ENCODE peak calls at places on chromosomes 7 and 10, in nine cellular contexts. V is heart right ventricle, X is body of pancreas, K is spleen, W is astrocyte of the cerebellum, G is stomach, I is heart left ventricle, Z is AG04450, H is psoas muscle. N is an unnamed sample.

GRCh38 chr10:118663176-118663575 is 67.7 kb upstream of the PRLHR start:
- DNase-seq in I (no peak), Z (no peak), W (no peak), H (no peak), X (no peak), G (no peak), K (no peak), V (no peak), N (no peak)

GRCh38 chr10:118246340-118247247 is 95.5 kb downstream of the FAM204A start:
- DNase-seq in I (no peak), H (no peak), V (no peak), K (no peak), X (no peak), W (no peak), Z (no peak), G (no peak), N (no peak)

GRCh38 chr7:14137676-14138075 is 148.2 kb upstream of the ETV1 start:
- DNase-seq in G (no peak), K (no peak), X (no peak), V (no peak), Z (no peak), H (no peak), W (no peak), I (no peak), N (no peak)

GRCh38 chr7:146655928-146656797 is 539.6 kb downstream of the CNTNAP2 start:
- DNase-seq in W (peak), G (no peak), K (no peak), H (no peak), X (no peak), Z (no peak), V (no peak), I (no peak), N (no peak)

GRCh38 chr7:91127974-91128373 is 136.3 kb upstream of the FZD1 start:
- DNase-seq in Z (peak), X (no peak), V (no peak), H (no peak), W (no peak), G (no peak), K (no peak), I (no peak), N (no peak)

GRCh38 chr10:30557884-30558283 is 71.7 kb downstream of the LYZL2 start:
- DNase-seq in W (peak), Z (no peak), H (no peak), V (no peak), K (no peak), G (no peak), X (no peak), I (no peak), N (peak)

GRCh38 chr10:73898730-73899400 is 12.1 kb upstream of the PLAU start:
- DNase-seq in Z (no peak), V (no peak), K (no peak), X (no peak), I (no peak), H (no peak), W (no peak), G (no peak), N (peak)

GRCh38 chr10:3196971-3197353 is 24.4 kb upstream of the PITRM1 start:
- DNase-seq in X (no peak), K (peak), Z (no peak), W (no peak), V (no peak), G (no peak), H (no peak), I (no peak), N (no peak)

GRCh38 chr7:38318803-38319416 is 45.5 kb upstream of the TARP start:
- DNase-seq in I (peak), W (peak), V (peak), Z (peak), H (no peak), G (no peak), X (no peak), K (no peak), N (peak)

GRCh38 chr10:33139191-33139646 is 181.2 kb upstream of the ITGB1 start:
- DNase-seq in X (no peak), I (no peak), V (no peak), K (no peak), Z (no peak), G (no peak), H (no peak), W (no peak), N (no peak)

GRCh38 chr10:69392481-69393000 is 24.2 kb downstream of the TACR2 start:
- DNase-seq in V (peak), G (peak), W (peak), Z (no peak), I (peak), X (peak), H (peak), K (peak), N (peak)

GRCh38 chr7:19249281-19249680 is 104.1 kb upstream of the FERD3L start:
- DNase-seq in V (no peak), K (no peak), Z (no peak), X (no peak), G (no peak), W (no peak), H (no peak), I (no peak), N (no peak)

GRCh38 chr7:141563956-141564623 is 12.9 kb downstream of the AGK start:
- DNase-seq in I (no peak), K (no peak), W (no peak), Z (no peak), G (no peak), V (no peak), X (no peak), H (no peak), N (no peak)

GRCh38 chr10:89283988-89284475 is 17.8 kb upstream of the IFIT2 start:
- DNase-seq in W (peak), K (no peak), X (peak), G (no peak), I (peak), Z (no peak), H (peak), V (peak), N (peak)

GRCh38 chr10:111598433-111599059 is 521.7 kb downstream of the ADRA2A start:
- DNase-seq in W (peak), K (no peak), V (peak), G (peak), H (peak), Z (no peak), X (peak), I (peak), N (peak)

GRCh38 chr7:47474937-47475879 is 106.7 kb downstream of the TNS3 start:
- DNase-seq in G (peak), H (peak), K (peak), V (peak), X (peak), Z (peak), I (peak), W (peak), N (peak)

GRCh38 chr10:132480356-132480755 is 57.2 kb upstream of the INPP5A start:
- DNase-seq in G (no peak), H (peak), W (no peak), V (no peak), Z (no peak), I (no peak), K (peak), X (peak), N (no peak)

GRCh38 chr7:151542606-151543130 is 23.0 kb upstream of the RHEB start:
- DNase-seq in V (no peak), I (no peak), Z (no peak), G (no peak), H (no peak), W (no peak), K (no peak), X (no peak), N (no peak)

GRCh38 chr10:604716-605631 is 84.5 kb downstream of the DIP2C start:
- DNase-seq in H (no peak), V (no peak), K (no peak), Z (no peak), G (no peak), I (no peak), X (no peak), W (no peak), N (no peak)

GRCh38 chr10:125091891-125092290 is 68.5 kb downstream of the CTBP2 start:
- DNase-seq in I (no peak), V (no peak), H (no peak), W (no peak), Z (no peak), G (no peak), X (no peak), K (no peak), N (peak)

GRCh38 chr7:102974366-102975236 is 61.8 kb downstream of the LRRC17 start:
- DNase-seq in W (no peak), H (no peak), Z (no peak), X (no peak), V (no peak), I (no peak), G (no peak), K (no peak), N (no peak)

GRCh38 chr7:86958380-86958779 is 101.1 kb downstream of the ELAPOR2 start:
- DNase-seq in G (no peak), X (no peak), V (no peak), H (no peak), I (no peak), Z (no peak), K (no peak), W (no peak), N (no peak)

GRCh38 chr7:154409703-154410311 is 357.6 kb downstream of the DPP6 start:
- DNase-seq in I (no peak), H (no peak), V (peak), Z (no peak), K (no peak), G (no peak), X (no peak), W (no peak), N (no peak)

GRCh38 chr10:124708922-124709520 is 35.2 kb downstream of the FAM53B start:
- DNase-seq in H (no peak), K (peak), V (no peak), Z (no peak), G (no peak), I (no peak), X (no peak), W (no peak), N (no peak)

GRCh38 chr7:6443372-6443941 is 4.3 kb downstream of the DAGLB start:
- DNase-seq in K (no peak), Z (peak), I (no peak), V (no peak), W (peak), G (no peak), H (no peak), X (no peak), N (peak)

GRCh38 chr7:66953044-66953427 is 32.0 kb downstream of the TMEM248 start:
- DNase-seq in V (no peak), K (no peak), W (no peak), I (no peak), Z (no peak), H (no peak), G (no peak), X (no peak), N (no peak)

GRCh38 chr7:80974396-80975358 is 55.8 kb upstream of the SEMA3C start:
- DNase-seq in H (no peak), I (no peak), G (no peak), K (no peak), X (no peak), W (peak), V (no peak), Z (no peak), N (no peak)
- H3K4me3 ChIP-seq in H (no peak), I (no peak), G (no peak), K (no peak), X (no peak), W (no peak), V (no peak), Z (no peak), N (no peak)

DNA sequence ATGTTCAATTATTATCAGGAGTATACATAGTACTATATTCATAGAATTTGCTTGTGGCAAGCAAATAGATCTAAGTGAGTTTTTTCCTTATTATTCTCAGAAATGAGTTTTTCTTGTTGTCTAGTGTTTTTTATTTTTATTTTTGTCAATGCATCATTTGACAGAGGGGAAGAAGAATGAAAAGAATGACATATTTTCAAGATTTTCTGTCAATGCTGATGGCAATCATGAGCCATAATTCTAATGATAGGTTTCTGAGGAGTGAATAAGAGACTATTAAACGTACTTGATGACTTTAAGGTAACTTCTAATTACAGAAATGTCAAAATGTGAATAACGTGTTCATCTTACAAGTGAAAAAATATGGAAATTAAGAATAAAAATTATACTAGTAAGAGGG is 144.6 kb upstream of the CSTF2T start:
- DNase-seq in H (no peak), G (no peak), W (no peak), I (no peak), Z (no peak), V (no peak), K (no peak), X (no peak), N (no peak)
- TF ChIP-seq CTCF in H (no peak), G (no peak), W (no peak), I (no peak), Z (no peak), V (no peak), K (no peak), X (no peak), N (no peak)

DNA sequence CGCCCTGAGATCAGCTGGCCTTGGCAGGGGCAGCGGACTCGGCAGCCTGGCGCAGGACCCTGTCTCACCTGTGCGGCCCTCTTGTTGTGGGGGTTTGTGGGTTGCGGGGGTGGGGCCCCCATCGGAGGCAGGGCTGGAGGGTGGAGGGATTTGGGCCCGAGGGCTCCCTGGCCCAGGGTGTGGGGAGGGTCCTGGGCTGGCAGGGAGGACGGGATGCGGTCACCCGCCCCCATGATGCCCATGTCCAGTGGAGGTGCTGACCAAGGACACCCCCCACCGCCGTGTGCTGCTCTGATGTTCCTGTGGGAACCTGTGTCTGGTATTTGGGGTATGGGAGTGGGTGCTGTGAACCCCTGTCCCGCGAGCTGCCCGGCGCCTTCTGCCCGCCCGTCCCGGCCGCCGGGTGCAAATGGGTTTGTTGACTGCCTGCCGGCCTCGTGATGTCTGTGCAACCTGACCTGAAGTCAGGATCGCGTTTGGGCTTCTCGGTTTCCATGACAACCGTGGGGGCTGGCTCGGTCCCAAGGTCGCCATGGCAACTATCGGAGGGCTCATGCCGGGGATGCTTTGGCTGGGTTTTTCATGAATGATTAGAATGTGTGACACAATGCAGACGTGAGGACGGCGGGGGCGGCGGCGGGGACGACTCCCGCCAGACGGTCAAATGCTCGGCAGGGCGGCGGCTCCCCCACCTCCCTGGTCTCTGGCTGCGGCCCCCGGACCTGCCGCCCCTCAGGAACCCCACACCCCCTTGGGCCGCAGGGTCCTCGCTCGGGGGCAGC is 7.3 kb downstream of the MAFK start:
- DNase-seq in G (peak), V (peak), K (peak), X (peak), Z (peak), I (peak), H (peak), W (peak), N (peak)
- H3K4me3 ChIP-seq in G (peak), V (peak), K (peak), X (no peak), Z (peak), I (peak), H (peak), W (peak), N (peak)

DNA sequence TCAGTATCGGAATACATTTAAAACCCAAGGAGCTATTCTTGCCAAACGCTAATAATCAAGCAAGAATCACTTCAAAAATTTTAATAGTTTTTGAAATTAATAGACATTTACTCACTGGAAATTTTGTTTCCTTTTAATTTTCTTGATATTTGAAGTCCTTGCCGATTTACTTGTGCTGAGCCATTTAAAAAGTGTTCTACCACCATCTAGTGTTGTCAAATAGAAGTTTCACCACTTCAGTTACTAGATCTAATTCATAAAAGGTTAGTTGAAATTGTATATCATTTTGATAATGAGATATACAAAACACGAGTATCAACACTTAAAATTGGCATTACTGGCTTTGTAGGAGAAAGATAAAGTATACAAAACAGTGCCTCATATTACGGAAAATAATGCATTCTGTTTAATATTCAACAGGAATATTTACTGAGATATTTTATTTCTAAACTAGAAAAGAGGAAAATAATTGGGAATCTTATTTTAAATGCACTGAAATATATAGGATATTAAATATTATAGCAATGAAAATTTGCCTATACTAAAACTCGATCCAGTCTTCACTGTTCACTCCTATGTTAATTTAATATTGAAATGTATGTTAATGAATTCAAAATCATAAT is 664.8 kb upstream of the SEMA3D start:
- DNase-seq in G (no peak), Z (peak), I (no peak), K (no peak), H (no peak), W (peak), V (no peak), X (no peak), N (peak)
- TF ChIP-seq CTCF in G (peak), Z (peak), I (peak), K (no peak), H (peak), W (no peak), V (peak), X (peak), N (peak)

DNA sequence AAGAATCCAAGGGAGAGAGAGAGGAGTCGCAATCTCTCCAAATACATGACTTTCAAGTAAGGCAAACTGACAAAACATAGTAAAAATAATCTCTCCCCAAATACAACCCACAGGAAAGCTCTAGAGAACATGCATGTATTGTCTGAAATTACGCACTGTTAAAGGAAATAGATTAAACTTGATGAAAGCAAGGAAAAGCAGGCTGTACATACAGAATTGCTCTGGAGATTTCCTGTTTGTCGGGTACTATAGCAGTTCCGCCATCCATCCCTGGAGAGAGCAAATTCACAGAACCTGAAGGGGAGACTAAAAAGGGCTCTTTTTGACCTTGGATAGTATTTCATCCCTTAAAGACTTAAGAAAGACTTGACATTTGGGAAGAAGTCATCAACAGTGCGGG is 170.2 kb upstream of the BET1 start:
- DNase-seq in V (no peak), X (no peak), K (no peak), Z (no peak), W (no peak), G (no peak), I (no peak), H (no peak), N (no peak)
- H3K4me3 ChIP-seq in V (no peak), X (no peak), K (no peak), Z (no peak), W (no peak), G (no peak), I (no peak), H (no peak), N (no peak)

GRCh38 chr7:124996778-124997177 is 67.2 kb upstream of the POT1 start:
- DNase-seq in H (no peak), Z (no peak), X (no peak), G (no peak), K (no peak), I (no peak), W (no peak), V (no peak), N (no peak)
- TF ChIP-seq CTCF in H (no peak), Z (peak), X (no peak), G (no peak), K (no peak), I (no peak), W (no peak), V (no peak), N (no peak)

GRCh38 chr7:149136118-149136517 is 10.0 kb upstream of the ZNF425 start:
- DNase-seq in G (no peak), H (no peak), Z (no peak), V (no peak), I (no peak), X (no peak), W (no peak), K (no peak), N (no peak)
- H3K4me3 ChIP-seq in G (no peak), H (no peak), Z (no peak), V (no peak), I (no peak), X (no peak), W (no peak), K (no peak), N (no peak)

DNA sequence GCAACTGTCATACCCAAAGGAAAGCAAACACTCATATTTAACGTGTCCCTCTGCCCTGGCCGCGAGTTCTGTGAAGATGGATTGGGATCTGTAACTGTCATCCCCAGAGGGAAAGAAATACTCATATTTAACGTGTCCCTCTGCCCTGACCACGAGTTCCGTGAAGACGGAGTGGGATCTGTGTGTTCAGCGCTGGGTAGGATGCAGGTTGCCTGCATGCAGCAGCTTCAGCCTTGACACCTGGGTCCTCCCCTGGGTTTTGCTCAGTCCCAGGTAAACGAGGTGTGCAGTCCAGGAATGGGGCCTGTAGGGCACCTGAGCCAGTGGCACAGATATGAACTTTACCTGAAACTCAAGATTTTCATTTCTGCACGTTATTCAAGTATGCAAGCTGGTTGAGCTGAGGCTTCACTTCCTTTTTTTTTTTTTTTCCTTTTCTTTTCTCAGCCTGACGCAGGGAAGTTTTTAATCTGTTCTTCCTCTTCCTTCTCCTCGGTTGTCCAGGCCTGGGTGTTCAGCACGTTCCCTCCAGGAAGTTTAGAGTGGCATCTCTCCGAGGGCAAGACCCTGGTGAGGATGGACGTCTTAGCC is 159.0 kb upstream of the SHH start:
- DNase-seq in Z (no peak), H (no peak), W (no peak), X (no peak), G (no peak), V (no peak), K (no peak), I (no peak), N (no peak)
- TF ChIP-seq CTCF in Z (no peak), H (no peak), W (no peak), X (no peak), G (no peak), V (no peak), K (no peak), I (no peak), N (no peak)